ENCODE peak calls at places on chromosomes 11 and 22, in four cellular contexts. One of them, this sample, is unnamed.

GRCh38 chr11:78646564-78647185 is 72.0 kb upstream of the NARS2 start:
- DNase-seq in GDM1: no peak
- DNase-seq in fibroblast of pulmonary artery: peak
- DNase-seq in AG04450: no peak
- DNase-seq in this sample: peak

GRCh38 chr11:24391165-24391564 is 105.7 kb upstream of the LUZP2 start:
- DNase-seq in GDM1: no peak
- DNase-seq in fibroblast of pulmonary artery: peak
- DNase-seq in AG04450: peak
- DNase-seq in this sample: no peak

GRCh38 chr22:31211504-31211861 is 615 bp upstream of the LIMK2 start:
- DNase-seq in AG04450: no peak
- DNase-seq in fibroblast of pulmonary artery: no peak
- DNase-seq in GDM1: no peak
- DNase-seq in this sample: no peak

GRCh38 chr22:43263645-43264514 is 76.9 kb upstream of the TTLL12 start:
- DNase-seq in GDM1: peak
- DNase-seq in fibroblast of pulmonary artery: peak
- DNase-seq in AG04450: peak
- DNase-seq in this sample: no peak

GRCh38 chr22:46432164-46433068 is 96.9 kb downstream of the TRMU start:
- DNase-seq in AG04450: no peak
- DNase-seq in GDM1: no peak
- DNase-seq in fibroblast of pulmonary artery: no peak
- DNase-seq in this sample: no peak

GRCh38 chr11:102347526-102348331 is 715 bp downstream of the BIRC2 start:
- DNase-seq in fibroblast of pulmonary artery: peak
- DNase-seq in GDM1: peak
- DNase-seq in AG04450: no peak
- DNase-seq in this sample: no peak

GRCh38 chr11:117641008-117641915 is 155.8 kb downstream of the DSCAML1 start:
- DNase-seq in fibroblast of pulmonary artery: no peak
- DNase-seq in GDM1: no peak
- DNase-seq in AG04450: no peak
- DNase-seq in this sample: no peak

GRCh38 chr11:105609832-105610781 is at the start of gene GRIA4:
- DNase-seq in AG04450: peak
- DNase-seq in fibroblast of pulmonary artery: peak
- DNase-seq in GDM1: no peak
- DNase-seq in this sample: peak

GRCh38 chr11:113419426-113420003 is 31.9 kb downstream of the ANKK1 start:
- DNase-seq in AG04450: no peak
- DNase-seq in fibroblast of pulmonary artery: no peak
- DNase-seq in GDM1: no peak
- DNase-seq in this sample: no peak

GRCh38 chr11:94588366-94588952 is 21.3 kb downstream of the PIWIL4 start:
- DNase-seq in fibroblast of pulmonary artery: no peak
- DNase-seq in AG04450: no peak
- DNase-seq in GDM1: no peak
- DNase-seq in this sample: no peak

GRCh38 chr11:76799061-76799804 is 16.1 kb downstream of the TSKU start:
- DNase-seq in GDM1: peak
- DNase-seq in AG04450: no peak
- DNase-seq in fibroblast of pulmonary artery: peak
- DNase-seq in this sample: no peak

GRCh38 chr11:8233691-8234424 is 29.8 kb downstream of the LMO1 start:
- DNase-seq in AG04450: no peak
- DNase-seq in GDM1: no peak
- DNase-seq in fibroblast of pulmonary artery: no peak
- DNase-seq in this sample: no peak

GRCh38 chr22:36131907-36132306 is 28.6 kb downstream of the APOL3 start:
- DNase-seq in GDM1: no peak
- DNase-seq in fibroblast of pulmonary artery: no peak
- DNase-seq in AG04450: no peak
- DNase-seq in this sample: no peak

GRCh38 chr11:74683279-74683871 is 47.9 kb downstream of the CHRDL2 start:
- DNase-seq in GDM1: no peak
- DNase-seq in fibroblast of pulmonary artery: no peak
- DNase-seq in AG04450: no peak
- DNase-seq in this sample: no peak

GRCh38 chr11:57095417-57095816 is 86.3 kb upstream of the LRRC55 start:
- DNase-seq in fibroblast of pulmonary artery: no peak
- DNase-seq in AG04450: no peak
- DNase-seq in GDM1: no peak
- DNase-seq in this sample: no peak

GRCh38 chr11:117664897-117665296 is 132.1 kb downstream of the DSCAML1 start:
- DNase-seq in AG04450: no peak
- DNase-seq in GDM1: no peak
- DNase-seq in fibroblast of pulmonary artery: no peak
- DNase-seq in this sample: no peak

GRCh38 chr22:26570126-26570525 is 19.8 kb downstream of the TPST2 start:
- DNase-seq in AG04450: no peak
- DNase-seq in fibroblast of pulmonary artery: no peak
- DNase-seq in GDM1: no peak
- DNase-seq in this sample: no peak

GRCh38 chr11:130454495-130455262 is 6.2 kb downstream of the ADAMTS15 start:
- DNase-seq in fibroblast of pulmonary artery: no peak
- DNase-seq in GDM1: no peak
- DNase-seq in AG04450: no peak
- DNase-seq in this sample: no peak

This sample was measured in NCI-H524 treated with DMSO at 0.1 percent for 48 hours.